ENCODE peak calls at places on chromosomes 16 and 17, in seven cellular contexts. P is fibroblast of lung; K is A549; U is ovary; N is CD8-positive, alpha-beta T cell; Z is PC-3; Q is lower lobe of right lung. G is an unnamed sample.
A peak's percentile ranks its signal among the peaks of the same experiment; 100 is the strongest.

GRCh38 chr16:595942-596735 is 6.3 kb downstream of the RAB40C start:
- DNase-seq in K (no peak), Q (peak; percentile 42), N (no peak), U (no peak), Z (peak; percentile 39), P (no peak), G (no peak)

GRCh38 chr16:85330694-85331188 is 218.5 kb upstream of the CIBAR2 start:
- DNase-seq in Z (peak; percentile 71), P (peak; percentile 88), N (no peak), K (peak; percentile 79), Q (no peak), U (no peak), G (peak; percentile 62)

GRCh38 chr17:58344791-58345157 is 7.2 kb downstream of the SUPT4H1 start:
- DNase-seq in K (no peak), Q (no peak), N (peak; percentile 52), Z (no peak), U (no peak), P (no peak), G (no peak)

GRCh38 chr16:19520861-19521331 is 1.0 kb downstream of the GDE1 start:
- DNase-seq in Z (peak; percentile 67), P (peak; percentile 58), N (no peak), Q (peak; percentile 43), U (no peak), K (peak; percentile 44), G (no peak)

GRCh38 chr17:70168979-70169706 is at the start of gene KCNJ2:
- DNase-seq in N (peak; percentile 7), K (peak; percentile 68), P (peak; percentile 78), U (peak; percentile 88), Z (peak; percentile 94), Q (peak; percentile 95), G (no peak)

GRCh38 chr17:29469251-29469650 is 79.1 kb downstream of the TAOK1 start:
- DNase-seq in Z (no peak), P (no peak), K (no peak), Q (no peak), U (no peak), N (no peak), G (no peak)

GRCh38 chr16:11045846-11046245 is 101.5 kb downstream of the CLEC16A start:
- DNase-seq in Z (no peak), Q (no peak), P (peak; percentile 28), K (no peak), U (no peak), N (no peak), G (no peak)

GRCh38 chr16:50616883-50617629 is 64.1 kb downstream of the SNX20 start:
- DNase-seq in U (no peak), K (no peak), N (no peak), Z (no peak), P (peak; percentile 17), Q (no peak), G (no peak)

GRCh38 chr16:81511371-81511770 is 66.8 kb downstream of the CMIP start:
- DNase-seq in Z (peak; percentile 94), Q (no peak), K (peak; percentile 85), N (no peak), P (peak; percentile 93), U (no peak), G (peak; percentile 38)

GRCh38 chr16:77657016-77657415 is 65.3 kb upstream of the NUDT7 start:
- DNase-seq in U (no peak), Z (no peak), N (no peak), K (peak; percentile 66), P (peak; percentile 22), Q (no peak), G (no peak)

GRCh38 chr17:57980522-57980921 is 7.5 kb downstream of the VEZF1 start:
- DNase-seq in Z (no peak), N (no peak), U (no peak), K (no peak), P (no peak), Q (no peak), G (no peak)

GRCh38 chr17:82246365-82247174 is 17.7 kb downstream of the SLC16A3 start:
- DNase-seq in N (no peak), K (peak; percentile 79), Q (peak; percentile 45), Z (peak; percentile 94), U (peak; percentile 79), P (peak; percentile 75), G (no peak)

GRCh38 chr17:42818379-42818778 is 5.7 kb downstream of the BECN1 start:
- DNase-seq in K (no peak), U (no peak), P (peak; percentile 48), Z (no peak), N (no peak), Q (no peak), G (no peak)

GRCh38 chr17:50203589-50204345 is 2.3 kb upstream of the COL1A1 start:
- DNase-seq in Q (no peak), N (no peak), K (no peak), Z (no peak), P (peak; percentile 99), U (peak; percentile 60), G (peak; percentile 89)

GRCh38 chr16:72203401-72203800 is 31.4 kb upstream of the PMFBP1 start:
- DNase-seq in P (peak; percentile 29), N (no peak), U (no peak), Z (peak; percentile 60), K (no peak), Q (no peak), G (no peak)

GRCh38 chr17:70394430-70394829 is 225.1 kb downstream of the KCNJ2 start:
- DNase-seq in P (no peak), K (no peak), N (no peak), Z (no peak), U (no peak), Q (no peak), G (no peak)

GRCh38 chr17:49191917-49192741 is 18.2 kb downstream of the GNGT2 start:
- DNase-seq in Z (peak; percentile 97), N (peak; percentile 93), U (peak; percentile 95), K (peak; percentile 98), P (peak; percentile 79), Q (peak; percentile 90), G (peak; percentile 45)

GRCh38 chr16:58854392-58854791 is 120.3 kb upstream of the GOT2 start:
- DNase-seq in Q (no peak), U (no peak), Z (no peak), P (no peak), N (no peak), K (no peak), G (no peak)

GRCh38 chr17:70865993-70866804 is 696.9 kb downstream of the KCNJ2 start:
- DNase-seq in Q (no peak), K (no peak), U (no peak), N (no peak), P (no peak), Z (no peak), G (no peak)

GRCh38 chr16:5615868-5616642 is 518.5 kb upstream of the EEF2KMT start:
- DNase-seq in N (no peak), U (no peak), K (peak; percentile 58), P (peak; percentile 3), Q (peak; percentile 60), Z (peak; percentile 23), G (no peak)

GRCh38 chr17:17127156-17127555 is 79.0 kb downstream of the PLD6 start:
- DNase-seq in P (no peak), Q (peak; percentile 32), Z (no peak), N (no peak), K (no peak), U (no peak), G (no peak)

GRCh38 chr16:48500981-48501380 is 109.0 kb downstream of the N4BP1 start:
- DNase-seq in N (no peak), Q (no peak), K (no peak), U (no peak), P (no peak), Z (no peak), G (no peak)

GRCh38 chr16:29029168-29029994 is 44.5 kb downstream of the LAT start:
- DNase-seq in P (peak; percentile 97), U (peak; percentile 37), Z (peak; percentile 86), Q (no peak), K (peak; percentile 81), N (peak; percentile 70), G (peak; percentile 81)

GRCh38 chr17:79355186-79355585 is 255.7 kb downstream of the RBFOX3 start:
- DNase-seq in Q (no peak), Z (no peak), U (no peak), N (no peak), P (no peak), K (no peak), G (no peak)

GRCh38 chr16:86337581-86338402 is 172.5 kb upstream of the FOXF1 start:
- DNase-seq in P (no peak), U (no peak), Z (no peak), K (no peak), N (no peak), Q (no peak), G (no peak)

GRCh38 chr17:69075823-69076222 is 15.1 kb upstream of the ABCA9 start:
- DNase-seq in U (no peak), P (no peak), Q (no peak), Z (no peak), K (no peak), N (no peak), G (no peak)

GRCh38 chr17:45160505-45161287 is 979 bp upstream of the HEXIM2 start:
- DNase-seq in U (peak; percentile 86), N (peak; percentile 44), P (peak; percentile 72), Z (peak; percentile 61), Q (peak; percentile 81), K (peak; percentile 85), G (no peak)

GRCh38 chr16:2785101-2785991 is 2.0 kb downstream of the PRSS33 start:
- DNase-seq in Q (peak; percentile 60), Z (no peak), K (no peak), U (no peak), N (peak; percentile 26), P (no peak), G (no peak)
- TF ChIP-seq CTCF in Q (no peak), Z (peak; percentile 29), K (no peak), U (no peak), N (peak; percentile 28), P (no peak), G (peak; percentile 5)

GRCh38 chr16:55632259-55632658 is 23.5 kb upstream of the SLC6A2 start:
- DNase-seq in Z (no peak), P (no peak), U (no peak), Q (no peak), K (no peak), N (no peak), G (no peak)
- H3K9me3 ChIP-seq in Z (peaks cover 4% of the 10 kb centered on the region), P (no peaks in the 10 kb centered on the region), U (no peaks in the 10 kb centered on the region), Q (no peaks in the 10 kb centered on the region), K (peaks cover 4% of the 10 kb centered on the region), N (no peaks in the 10 kb centered on the region), G (no peaks in the 10 kb centered on the region)

GRCh38 chr16:56332464-56333079 is 92.8 kb downstream of the AMFR start:
- DNase-seq in P (peak; percentile 38), Q (no peak), K (peak; percentile 86), N (no peak), U (peak; percentile 70), Z (peak; percentile 69), G (no peak)
- TF ChIP-seq CTCF in P (peak; percentile 38), Q (peak; percentile 24), K (peak; percentile 74), N (no peak), U (no peak), Z (peak; percentile 62), G (peak; percentile 34)

GRCh38 chr16:24382929-24383328 is 126.8 kb downstream of the CACNG3 start:
- DNase-seq in Z (no peak), N (no peak), K (no peak), P (no peak), U (no peak), Q (no peak), G (no peak)

GRCh38 chr16:24381470-24382118 is 125.5 kb downstream of the CACNG3 start:
- DNase-seq in U (no peak), Z (no peak), P (no peak), K (no peak), N (no peak), Q (no peak), G (no peak)

DNA sequence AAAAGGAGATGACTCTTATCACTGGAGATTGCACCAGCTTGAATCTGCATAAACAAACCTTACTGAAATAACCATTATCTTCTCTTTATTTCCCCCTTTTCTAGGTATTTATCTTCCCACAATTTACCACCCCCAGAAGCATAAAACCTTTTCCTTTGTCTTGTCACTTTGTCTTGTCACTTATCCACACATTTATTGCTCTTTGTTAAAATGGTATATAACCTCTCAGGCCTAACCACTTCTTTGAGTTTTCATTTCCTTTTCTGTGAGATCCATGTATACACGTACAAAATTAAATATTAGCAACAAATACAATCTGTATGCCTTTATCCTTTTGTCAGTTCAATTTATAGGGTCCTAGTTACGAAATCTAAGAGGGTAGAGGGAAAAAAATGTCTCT is 122.9 kb downstream of the CACNG3 start:
- DNase-seq in Q (no peak), K (no peak), Z (no peak), U (no peak), N (no peak), P (no peak), G (no peak)
- H3K9me3 ChIP-seq in Q (peaks cover 20% of the 10 kb centered on the region), K (peaks cover 28% of the 10 kb centered on the region), Z (no peaks in the 10 kb centered on the region), U (no peaks in the 10 kb centered on the region), N (no peaks in the 10 kb centered on the region), P (no peaks in the 10 kb centered on the region), G (peaks cover 3% of the 10 kb centered on the region)